ENCODE peak calls at places on chromosomes 4 and X, in ten cellular contexts. E, N, L, B, A, O, W, H, K and T are unnamed samples.

GRCh38 chrX:153631931-153632611 is 14.9 kb upstream of the DUSP9 start:
- DNase-seq in N (no peak), L (no peak), W (no peak), O (no peak), H (peak; percentile 41), K (no peak), B (no peak), E (no peak), A (no peak), T (no peak)

GRCh38 chr4:79170077-79170476 is 155.8 kb downstream of the NAA11 start:
- DNase-seq in O (no peak), A (no peak), W (no peak), K (no peak), H (no peak), B (no peak), N (no peak), L (no peak), E (no peak), T (no peak)

GRCh38 chr4:11130195-11130975 is 298.3 kb downstream of the HS3ST1 start:
- DNase-seq in B (no peak), L (peak; percentile 80), N (peak; percentile 2), W (no peak), O (peak; percentile 80), H (no peak), A (no peak), E (no peak), K (no peak), T (no peak)

GRCh38 chr4:136864580-136865185 is 667.6 kb downstream of the PCDH18 start:
- DNase-seq in L (peak; percentile 93), A (peak; percentile 24), W (peak; percentile 16), E (peak; percentile 62), N (peak; percentile 69), O (peak; percentile 89), K (no peak), H (peak; percentile 52), B (peak; percentile 44), T (no peak)

GRCh38 chr4:99052902-99053301 is 35.7 kb downstream of the ADH5 start:
- DNase-seq in O (no peak), H (no peak), W (no peak), A (no peak), L (no peak), K (no peak), E (no peak), N (no peak), B (no peak), T (no peak)

GRCh38 chr4:61580721-61581377 is 380.7 kb downstream of the ADGRL3 start:
- DNase-seq in H (no peak), W (no peak), E (no peak), B (no peak), A (no peak), K (no peak), O (peak; percentile 2), N (no peak), L (peak; percentile 10), T (no peak)

GRCh38 chr4:110503588-110504435 is 27.9 kb downstream of the ENPEP start:
- DNase-seq in W (no peak), H (peak; percentile 58), O (peak; percentile 44), B (no peak), A (no peak), E (no peak), K (no peak), L (peak; percentile 30), N (no peak), T (no peak)

GRCh38 chrX:147069926-147070325 is 255.4 kb upstream of the CXorf51A start:
- DNase-seq in N (no peak), H (no peak), E (no peak), A (no peak), B (no peak), W (no peak), L (peak; percentile 0), K (no peak), O (no peak), T (no peak)

GRCh38 chrX:131938749-131939148 is 84.4 kb upstream of the STK26 start:
- DNase-seq in L (no peak), N (no peak), W (no peak), H (no peak), B (no peak), K (no peak), A (no peak), O (no peak), E (no peak), T (no peak)

GRCh38 chr4:123308667-123309066 is 87.9 kb upstream of the SPRY1 start:
- DNase-seq in O (no peak), H (no peak), E (no peak), W (no peak), A (no peak), K (no peak), L (no peak), B (no peak), N (no peak), T (no peak)

GRCh38 chr4:57055873-57056272 is 54.3 kb downstream of the IGFBP7 start:
- DNase-seq in W (no peak), N (no peak), H (peak; percentile 43), O (no peak), L (no peak), B (no peak), A (no peak), K (peak; percentile 31), E (peak; percentile 72), T (no peak)

DNA sequence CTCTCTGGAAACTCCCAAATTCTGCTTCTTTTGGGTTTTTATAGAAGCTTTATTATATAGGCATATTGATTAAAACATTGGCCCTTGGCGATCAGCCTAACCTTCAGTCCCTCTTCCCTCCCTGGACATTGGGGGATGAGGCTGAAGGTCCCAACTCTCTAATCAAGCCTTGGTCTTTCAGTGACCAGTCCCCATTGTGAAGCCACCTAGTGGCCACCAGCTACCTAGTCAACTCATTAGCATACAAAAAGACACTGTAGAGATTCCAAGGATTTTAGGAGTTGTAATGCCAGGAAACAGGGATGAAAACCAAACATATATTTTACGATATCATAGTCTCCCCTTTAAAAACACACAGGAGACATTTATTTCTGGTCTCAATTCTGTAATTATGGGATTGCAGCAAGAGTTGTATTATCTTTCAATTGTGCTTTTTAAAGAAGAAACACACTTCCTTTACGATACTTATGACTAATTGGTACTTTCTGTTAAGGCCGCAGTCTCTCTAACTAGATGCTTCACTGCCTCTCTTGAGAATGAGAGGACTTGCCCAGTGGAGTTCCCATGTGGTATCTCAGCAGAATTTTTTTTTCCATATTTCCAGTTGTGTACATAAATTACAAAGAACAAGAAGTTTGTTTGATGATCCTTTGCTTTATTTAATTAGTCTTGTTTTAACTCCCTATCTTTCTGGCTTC is 58.2 kb downstream of the WDR17 start:
- DNase-seq in O (peak; percentile 14), B (peak; percentile 9), K (no peak), N (peak; percentile 16), W (no peak), L (peak; percentile 21), H (peak; percentile 73), E (peak; percentile 39), A (peak; percentile 46), T (no peak)
- TF ChIP-seq CTCF in O (peak; percentile 56), B (peak; percentile 36), K (peak; percentile 40), N (peak; percentile 84), W (peak; percentile 67), L (peak; percentile 68), H (peak; percentile 89), E (peak; percentile 91), A (peak; percentile 82), T (no peak)

GRCh38 chr4:8886625-8887406 is 15.2 kb upstream of the HMX1 start:
- DNase-seq in B (no peak), N (no peak), L (no peak), W (no peak), K (no peak), H (no peak), O (no peak), E (no peak), A (no peak), T (no peak)
- TF ChIP-seq CTCF in B (no peak), N (peak; percentile 72), L (peak; percentile 33), W (peak; percentile 35), K (no peak), H (peak; percentile 83), O (peak; percentile 28), E (peak; percentile 68), A (peak; percentile 58), T (peak; percentile 22)

GRCh38 chr4:70993181-70994068 is at the start of gene DCK:
- DNase-seq in K (peak; percentile 99), L (peak; percentile 91), O (peak; percentile 94), H (peak; percentile 96), B (peak; percentile 85), A (peak; percentile 72), N (peak; percentile 89), E (peak; percentile 94), W (peak; percentile 55), T (peak; percentile 83)
- TF ChIP-seq CTCF in K (no peak), L (no peak), O (no peak), H (no peak), B (no peak), A (no peak), N (no peak), E (no peak), W (no peak), T (no peak)

GRCh38 chrX:149003863-149004660 is 501.0 kb downstream of the IDS start:
- DNase-seq in K (no peak), E (no peak), B (no peak), L (peak; percentile 36), A (no peak), O (peak; percentile 32), W (peak; percentile 0), H (no peak), N (no peak), T (no peak)

GRCh38 chrX:149006235-149006634 is 498.9 kb downstream of the IDS start:
- DNase-seq in H (no peak), L (no peak), N (no peak), W (no peak), O (no peak), B (no peak), E (no peak), K (no peak), A (no peak), T (no peak)

GRCh38 chrX:149004936-149005335 is 500.2 kb downstream of the IDS start:
- DNase-seq in W (no peak), N (no peak), K (no peak), E (no peak), H (peak; percentile 55), B (no peak), L (no peak), O (no peak), A (no peak), T (no peak)

GRCh38 chrX:149002320-149002719 is 501.9 kb downstream of the AFF2 start:
- DNase-seq in H (no peak), E (no peak), B (no peak), A (no peak), L (no peak), N (no peak), W (no peak), O (no peak), K (no peak), T (no peak)
- TF ChIP-seq CTCF in H (no peak), E (no peak), B (no peak), A (no peak), L (no peak), N (no peak), W (no peak), O (no peak), K (no peak), T (no peak)